ENCODE peak calls at places on chromosome 1, in ten cellular contexts. Y is tibial nerve, G is MM.1S, E is pancreas, K is neuronal stem cell, Q is tibial artery, C is cardiac muscle cell, J is right lobe of liver, L is left ventricle myocardium inferior, P is caudate nucleus. X is an unnamed sample.

GRCh38 chr1:30872948-30873263 is 35.7 kb downstream of the SDC3 start:
- DNase-seq in E (no peak), L (no peak), C (no peak), Q (peak), G (no peak), Y (no peak), P (no peak), J (no peak), K (no peak), X (no peak)

GRCh38 chr1:91754348-91754747 is 131.6 kb downstream of the TGFBR3 start:
- DNase-seq in J (no peak), E (no peak), C (no peak), K (no peak), Q (no peak), P (peak), G (no peak), Y (no peak), L (no peak), X (no peak)

GRCh38 chr1:183238071-183238470 is 52.0 kb downstream of the LAMC2 start:
- DNase-seq in J (no peak), P (no peak), G (no peak), C (no peak), L (no peak), Y (no peak), K (no peak), E (no peak), Q (no peak), X (no peak)

GRCh38 chr1:226960944-226961765 is 21.1 kb downstream of the COQ8A start:
- DNase-seq in K (no peak), L (no peak), J (no peak), P (no peak), G (no peak), E (no peak), C (no peak), Y (no peak), Q (no peak), X (no peak)

GRCh38 chr1:41435570-41436178 is 48.8 kb downstream of the EDN2 start:
- DNase-seq in L (no peak), Y (no peak), C (no peak), G (no peak), Q (no peak), J (no peak), K (peak), P (no peak), E (no peak), X (no peak)

GRCh38 chr1:172431721-172432192 is 11.3 kb downstream of the C1orf105 start:
- DNase-seq in J (peak), K (no peak), P (no peak), G (no peak), Q (no peak), Y (no peak), L (no peak), E (peak), C (no peak), X (no peak)

GRCh38 chr1:15830284-15830657 is 17.2 kb upstream of the SPEN start:
- DNase-seq in P (no peak), K (no peak), J (no peak), L (no peak), C (no peak), G (no peak), Q (no peak), Y (no peak), E (no peak), X (no peak)

GRCh38 chr1:202144510-202145324 is at the start of gene ARL8A:
- DNase-seq in E (peak), L (peak), C (peak), K (no peak), J (peak), Q (peak), G (peak), P (peak), Y (peak), X (peak)

GRCh38 chr1:21355956-21356355 is 65.7 kb upstream of the ECE1 start:
- DNase-seq in K (no peak), E (no peak), L (no peak), G (no peak), P (no peak), J (no peak), Q (no peak), Y (no peak), C (no peak), X (no peak)

GRCh38 chr1:226995966-226996332 is 55.9 kb downstream of the COQ8A start:
- DNase-seq in C (peak), Q (no peak), P (no peak), L (no peak), K (no peak), G (no peak), Y (no peak), E (no peak), J (no peak), X (no peak)

GRCh38 chr1:216903389-216903754 is 180.1 kb upstream of the ESRRG start:
- DNase-seq in E (no peak), G (no peak), Q (no peak), L (no peak), P (no peak), C (no peak), K (no peak), Y (no peak), J (no peak), X (no peak)

GRCh38 chr1:218930879-218931278 is 242.8 kb upstream of the LYPLAL1 start:
- DNase-seq in Q (no peak), K (no peak), L (no peak), E (no peak), P (no peak), J (no peak), G (no peak), C (no peak), Y (no peak), X (no peak)

GRCh38 chr1:50176563-50176885 is 67.8 kb downstream of the ELAVL4 start:
- DNase-seq in Q (no peak), P (no peak), E (no peak), G (no peak), C (no peak), K (no peak), J (no peak), L (no peak), Y (no peak), X (no peak)

GRCh38 chr1:45230537-45230936 is 24.1 kb upstream of the ZSWIM5 start:
- DNase-seq in J (no peak), Q (no peak), P (no peak), G (peak), L (no peak), K (no peak), E (peak), C (no peak), Y (no peak), X (no peak)

GRCh38 chr1:226318471-226318870 is 9.5 kb upstream of the LIN9 start:
- DNase-seq in Y (no peak), E (no peak), Q (no peak), J (no peak), P (no peak), C (no peak), L (no peak), G (no peak), K (no peak), X (no peak)

GRCh38 chr1:25118554-25118953 is 113.7 kb downstream of the SYF2 start:
- DNase-seq in L (no peak), G (no peak), C (no peak), Q (no peak), Y (no peak), E (no peak), P (no peak), J (no peak), K (no peak), X (no peak)

GRCh38 chr1:96309783-96310182 is 411.8 kb upstream of the PTBP2 start:
- DNase-seq in E (no peak), Q (peak), P (no peak), L (no peak), J (peak), K (no peak), G (no peak), Y (no peak), C (no peak), X (peak)

GRCh38 chr1:68112835-68113243 is 62.4 kb upstream of the DIRAS3 start:
- DNase-seq in E (no peak), Q (no peak), C (no peak), Y (no peak), J (no peak), L (peak), G (no peak), P (peak), K (no peak), X (no peak)

GRCh38 chr1:17201201-17202021 is 3.5 kb upstream of the PADI1 start:
- DNase-seq in J (no peak), E (no peak), Y (no peak), Q (no peak), P (no peak), K (no peak), L (no peak), G (no peak), C (no peak), X (no peak)

GRCh38 chr1:29753771-29754607 is 517.7 kb downstream of the PTPRU start:
- DNase-seq in P (no peak), Q (no peak), L (no peak), G (no peak), J (no peak), Y (no peak), E (no peak), C (no peak), K (no peak), X (no peak)

GRCh38 chr1:112674986-112675727 is 698 bp downstream of the MOV10 start:
- DNase-seq in Y (no peak), K (peak), Q (peak), G (no peak), P (peak), L (peak), E (no peak), C (peak), J (peak), X (no peak)

GRCh38 chr1:231557411-231557810 is 28.9 kb downstream of the TSNAX start:
- DNase-seq in E (no peak), J (no peak), Q (no peak), Y (no peak), L (no peak), C (no peak), K (no peak), P (no peak), G (no peak), X (no peak)

GRCh38 chr1:154182342-154183044 is 9.4 kb downstream of the TPM3 start:
- DNase-seq in G (peak), Y (peak), L (peak), P (peak), E (peak), C (peak), J (peak), K (no peak), Q (peak), X (peak)

GRCh38 chr1:237282266-237282783 is 240.3 kb downstream of the RYR2 start:
- DNase-seq in P (no peak), Y (no peak), L (no peak), J (no peak), E (no peak), C (no peak), K (no peak), Q (no peak), G (no peak), X (no peak)

GRCh38 chr1:84077476-84078107 is 66.5 kb upstream of the PRKACB start:
- DNase-seq in C (peak), P (peak), L (peak), K (peak), G (peak), Q (peak), J (peak), Y (peak), E (peak), X (peak)
- H3K27ac ChIP-seq in C (peak), P (peak), L (peak), K (peak), G (peak), Q (peak), J (peak), Y (peak), E (peak), X (no peak)

DNA sequence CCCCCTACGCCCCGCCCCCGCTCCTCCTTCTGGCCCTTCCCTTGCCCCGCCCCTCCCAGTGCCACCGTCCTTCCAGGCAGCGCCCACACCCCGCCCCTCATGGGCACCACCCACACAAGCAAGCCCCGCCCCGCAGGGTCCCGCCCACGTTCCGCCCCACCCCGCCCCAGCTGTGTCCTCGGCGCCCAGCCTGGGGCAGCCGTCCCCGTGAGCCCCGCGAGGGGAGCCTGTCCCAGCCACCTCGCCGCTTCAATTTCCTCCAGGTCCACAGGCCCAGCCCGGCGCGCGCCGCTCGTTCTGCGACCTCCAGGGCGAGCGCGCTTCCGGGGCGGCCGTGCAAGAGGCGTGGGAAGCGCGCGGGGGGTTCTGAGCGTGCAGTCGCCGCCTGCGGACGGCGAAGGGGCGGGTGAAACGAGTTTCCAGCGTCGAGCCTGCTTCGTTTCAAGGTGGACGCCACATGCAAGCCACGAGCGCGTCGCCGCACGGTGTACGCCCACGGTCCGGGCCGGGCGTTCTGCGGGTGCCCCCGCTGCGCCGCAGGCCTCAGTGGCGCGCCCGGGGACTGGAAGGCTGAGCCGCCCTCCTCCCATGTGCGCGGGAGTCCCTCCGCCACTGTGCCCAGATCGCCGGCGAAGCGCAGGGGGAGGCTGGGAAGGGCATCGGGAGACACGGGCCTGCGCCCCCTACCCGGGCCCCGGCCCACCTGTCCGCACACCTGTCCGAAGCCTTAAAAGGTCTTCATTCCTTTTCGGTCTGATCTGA is 10.8 kb upstream of the FAAP20 start:
- DNase-seq in Q (peak), L (peak), E (peak), P (peak), K (peak), G (peak), J (peak), C (peak), Y (peak), X (peak)
- H3K27ac ChIP-seq in Q (peak), L (peak), E (peak), P (peak), K (no peak), G (no peak), J (peak), C (peak), Y (peak), X (no peak)

DNA sequence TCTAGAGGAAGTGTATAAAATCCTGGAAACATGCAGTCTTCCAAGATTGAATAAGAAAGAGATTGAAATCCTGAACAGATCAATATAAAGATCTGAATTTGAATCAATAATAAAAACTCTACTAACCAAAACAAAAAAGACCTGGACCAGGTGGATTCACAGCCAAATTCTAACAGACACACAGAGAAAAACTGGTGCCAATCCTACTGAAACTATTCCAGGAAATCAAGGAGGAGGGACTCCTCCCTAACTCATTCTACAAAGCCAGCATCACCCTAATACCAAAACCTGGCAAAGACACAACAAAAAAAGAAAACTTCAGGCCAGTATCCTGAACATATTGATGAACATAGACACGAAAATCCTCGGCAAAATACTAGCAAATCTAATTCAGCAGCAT is 58.3 kb downstream of the SYT14 start:
- DNase-seq in P (no peak), G (no peak), C (no peak), E (no peak), Y (no peak), L (no peak), J (no peak), Q (no peak), K (no peak), X (no peak)
- H3K27ac ChIP-seq in P (no peak), G (no peak), C (no peak), E (no peak), Y (no peak), L (no peak), J (no peak), Q (no peak), K (no peak), X (no peak)

DNA sequence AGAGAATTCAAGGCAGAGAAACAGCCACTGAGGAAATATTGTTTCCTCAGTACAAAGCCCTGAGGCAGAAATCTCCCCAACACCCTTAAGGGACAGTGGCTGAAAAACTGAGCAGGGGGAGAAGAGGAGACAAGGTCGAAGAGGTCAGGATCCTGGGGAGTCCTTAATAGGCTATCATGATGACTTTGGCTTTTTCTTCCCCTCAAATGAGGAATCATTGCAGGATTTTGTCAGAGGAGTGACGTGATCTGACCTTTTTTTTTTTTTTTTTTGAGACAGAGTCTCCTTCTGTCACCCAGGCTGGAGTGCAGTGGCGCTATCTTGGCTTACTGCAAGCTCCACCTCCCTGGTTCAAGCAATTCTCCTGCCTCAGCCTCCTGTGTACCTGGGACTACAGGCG is 10.2 kb downstream of the MAP7D1 start:
- DNase-seq in E (no peak), K (no peak), Q (no peak), G (no peak), L (no peak), P (no peak), Y (no peak), J (no peak), C (no peak), X (no peak)
- H3K27ac ChIP-seq in E (no peak), K (peak), Q (peak), G (no peak), L (peak), P (no peak), Y (no peak), J (no peak), C (peak), X (no peak)

DNA sequence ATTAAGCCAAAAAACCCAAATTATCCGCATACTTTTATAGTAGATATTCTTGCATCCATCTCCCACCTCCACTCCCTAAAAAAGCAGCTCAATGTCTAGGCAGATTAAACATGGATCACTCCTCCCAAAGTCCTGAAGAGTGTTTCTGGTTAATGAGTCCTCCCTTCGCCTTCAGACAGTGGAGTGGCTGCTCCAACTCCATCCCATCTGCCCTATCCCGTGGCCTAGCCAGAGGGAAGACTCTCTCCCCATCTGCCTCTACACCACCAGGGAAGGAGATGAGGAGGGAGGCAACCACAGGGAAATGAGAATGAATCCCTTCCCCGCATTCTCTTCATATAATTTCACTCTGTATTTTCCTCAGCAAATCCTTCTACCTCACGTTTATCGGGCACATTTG is 103.8 kb downstream of the SLC45A1 start:
- DNase-seq in G (no peak), E (no peak), Q (peak), L (no peak), C (no peak), J (no peak), Y (no peak), K (no peak), P (no peak), X (no peak)
- H3K27ac ChIP-seq in G (no peak), E (no peak), Q (peak), L (peak), C (peak), J (peak), Y (peak), K (no peak), P (peak), X (no peak)

DNA sequence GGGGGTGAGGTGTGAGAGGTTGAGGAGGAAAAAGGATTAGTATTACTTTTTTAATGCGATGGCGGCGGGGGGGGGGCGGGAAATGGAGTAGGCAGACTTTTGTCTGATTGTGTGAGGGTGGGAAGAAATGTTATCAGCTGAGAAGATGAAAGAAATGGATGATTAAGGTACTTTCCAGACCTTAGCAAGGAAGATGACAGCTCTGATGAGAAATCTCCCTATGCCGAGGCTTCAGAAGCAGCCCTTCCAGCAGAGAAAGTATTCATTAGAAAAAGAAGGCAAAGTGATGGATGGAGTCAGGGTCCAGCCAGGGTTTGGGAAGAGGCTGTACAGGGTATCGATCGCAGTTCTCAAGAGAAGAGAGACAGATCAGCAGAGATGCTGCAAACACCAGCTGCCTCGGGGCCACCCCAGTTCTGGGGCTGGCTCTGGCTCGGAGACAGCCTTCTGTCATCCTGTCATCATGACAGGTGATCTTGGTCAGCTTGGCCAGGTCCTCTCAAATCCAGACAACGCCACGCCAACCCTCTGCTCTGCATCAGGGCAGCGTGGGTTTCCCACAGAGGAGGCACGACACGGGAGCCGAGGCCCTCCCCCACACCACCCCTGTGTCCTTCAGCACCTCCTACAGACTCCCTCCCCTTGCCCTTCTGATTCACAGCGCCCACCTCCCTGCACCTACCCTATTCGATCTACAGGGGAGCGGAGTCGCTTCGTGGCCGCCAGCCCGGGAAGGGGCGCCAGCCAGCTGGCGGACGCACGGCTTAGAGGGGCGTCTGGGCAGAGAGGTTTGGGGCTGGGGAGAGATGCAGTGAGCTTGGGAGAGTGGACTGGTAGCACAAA is 688 bp upstream of the ATXN7L2 start:
- DNase-seq in J (peak), K (no peak), E (peak), Y (no peak), P (peak), C (peak), G (no peak), L (no peak), Q (no peak), X (no peak)
- H3K27ac ChIP-seq in J (no peak), K (no peak), E (no peak), Y (no peak), P (peak), C (peak), G (no peak), L (peak), Q (peak), X (no peak)

GRCh38 chr1:10940451-10940804 is 72.0 kb upstream of the TARDBP start:
- DNase-seq in P (no peak), L (no peak), C (no peak), Q (no peak), Y (no peak), J (no peak), G (no peak), E (no peak), K (no peak), X (no peak)
- H3K27ac ChIP-seq in P (no peak), L (no peak), C (no peak), Q (no peak), Y (no peak), J (no peak), G (peak), E (no peak), K (no peak), X (no peak)

DNA sequence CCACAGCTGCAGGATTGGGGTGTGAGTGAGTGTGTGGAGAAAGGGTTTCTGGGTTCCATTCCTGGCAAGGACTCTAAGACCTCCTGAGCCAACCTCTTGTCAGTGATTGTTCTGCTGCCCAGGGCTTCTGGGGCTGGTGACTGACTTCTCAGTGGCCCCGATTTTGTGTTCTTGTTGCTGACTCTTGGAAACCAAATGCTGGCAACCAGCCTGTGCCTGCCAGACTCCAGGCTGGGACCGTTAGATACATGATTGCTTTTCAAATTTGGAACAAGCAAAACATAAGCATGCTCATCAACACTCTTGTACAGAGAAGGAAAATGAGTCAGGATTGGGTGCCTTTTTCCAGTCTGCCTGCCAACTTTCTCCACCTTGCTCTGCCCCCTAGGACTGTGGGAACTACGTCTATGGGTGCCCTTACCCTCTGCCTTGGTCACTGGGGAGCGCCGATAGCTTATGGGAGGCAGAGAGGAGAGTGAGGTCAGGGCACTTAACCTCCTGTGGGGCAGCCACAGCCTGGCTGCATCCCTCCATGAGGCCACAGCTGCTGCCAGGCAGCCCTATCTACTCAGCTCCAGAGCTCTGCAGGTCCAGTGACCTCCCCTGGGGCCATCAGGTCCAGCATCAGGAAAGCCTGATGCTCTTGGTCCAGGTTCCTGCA is 39.3 kb upstream of the EPS8L3 start:
- DNase-seq in Y (no peak), C (no peak), K (no peak), E (no peak), Q (no peak), P (peak), L (no peak), J (no peak), G (no peak), X (no peak)
- H3K27ac ChIP-seq in Y (no peak), C (no peak), K (no peak), E (no peak), Q (peak), P (peak), L (peak), J (no peak), G (peak), X (no peak)